ENCODE peak calls at places on chromosome 14, in five cellular contexts. G, S, H, Y and F are unnamed samples. For H3F3A, the result is how much of the 10 kb centered on the place peaks cover.

GRCh38 chr14:60093088-60093487 is 1.4 kb downstream of the PCNX4 start:
- DNase-seq in G (peak), S (no peak), H (no peak), Y (no peak), F (no peak)

GRCh38 chr14:52338282-52338681 is 24.2 kb downstream of the PTGER2 start:
- DNase-seq in G (peak), S (no peak), H (no peak), Y (no peak), F (no peak)

GRCh38 chr14:94390372-94391086 is 2.1 kb upstream of the SERPINA1 start:
- DNase-seq in G (no peak), S (no peak), H (no peak), Y (no peak), F (no peak)

GRCh38 chr14:106083082-106083481 is 556.7 kb downstream of the TMEM121 start:
- DNase-seq in G (no peak), S (no peak), H (no peak), Y (no peak), F (no peak)

GRCh38 chr14:23094666-23095195 is at the start of gene ACIN1:
- DNase-seq in G (peak), S (peak), H (peak), Y (peak), F (peak)

GRCh38 chr14:94481468-94482131 is 5.6 kb upstream of the SERPINA9 start:
- DNase-seq in G (peak), S (no peak), H (no peak), Y (no peak), F (no peak)

GRCh38 chr14:27389402-27389801 is 791.6 kb upstream of the NOVA1 start:
- DNase-seq in G (no peak), S (no peak), H (no peak), Y (no peak), F (no peak)

GRCh38 chr14:24952851-24953666 is 96.9 kb downstream of the STXBP6 start:
- DNase-seq in G (no peak), S (peak), H (no peak), Y (peak), F (no peak)

GRCh38 chr14:61460853-61461611 is 139.7 kb downstream of the PRKCH start:
- DNase-seq in G (peak), S (no peak), H (peak), Y (no peak), F (peak)

GRCh38 chr14:96484391-96484790 is 17.8 kb upstream of the PAPOLA start:
- DNase-seq in G (no peak), S (no peak), H (no peak), Y (no peak), F (no peak)

GRCh38 chr14:50741571-50741970 is 73.5 kb upstream of the SAV1 start:
- DNase-seq in G (peak), S (no peak), H (peak), Y (no peak), F (peak)

GRCh38 chr14:104107611-104108569 is 22.4 kb downstream of the ASPG start:
- DNase-seq in G (peak), S (no peak), H (no peak), Y (peak), F (no peak)

GRCh38 chr14:61103541-61104339 is 122.7 kb downstream of the SLC38A6 start:
- DNase-seq in G (peak), S (peak), H (peak), Y (peak), F (no peak)

GRCh38 chr14:75238728-75239455 is 39.7 kb upstream of the FOS start:
- DNase-seq in G (no peak), S (peak), H (no peak), Y (no peak), F (no peak)

GRCh38 chr14:50937325-50937724 is 7.0 kb downstream of the PYGL start:
- DNase-seq in G (peak), S (no peak), H (peak), Y (no peak), F (no peak)

GRCh38 chr14:104893435-104894207 is 28.6 kb downstream of the CEP170B start:
- DNase-seq in G (no peak), S (no peak), H (no peak), Y (no peak), F (peak)

GRCh38 chr14:79009286-79009685 is 839.1 kb downstream of the NRXN3 start:
- DNase-seq in G (no peak), S (no peak), H (no peak), Y (no peak), F (no peak)

GRCh38 chr14:64324461-64325255 is 30.5 kb upstream of the ESR2 start:
- DNase-seq in G (peak), S (no peak), H (peak), Y (no peak), F (no peak)

GRCh38 chr14:61034416-61035100 is 53.5 kb downstream of the SLC38A6 start:
- DNase-seq in G (no peak), S (no peak), H (no peak), Y (no peak), F (peak)

GRCh38 chr14:37185670-37186069 is 12.1 kb upstream of the MIPOL1 start:
- DNase-seq in G (no peak), S (no peak), H (no peak), Y (no peak), F (no peak)

GRCh38 chr14:56195727-56196126 is 77.5 kb downstream of the PELI2 start:
- DNase-seq in G (peak), S (no peak), H (no peak), Y (no peak), F (peak)

GRCh38 chr14:71261206-71261605 is 353.9 kb downstream of the PCNX1 start:
- DNase-seq in G (peak), S (no peak), H (no peak), Y (no peak), F (no peak)

GRCh38 chr14:50775357-50775756 is 55.6 kb downstream of the NIN start:
- DNase-seq in G (peak), S (no peak), H (peak), Y (no peak), F (no peak)

GRCh38 chr14:89650077-89650978 is 233.3 kb upstream of the FOXN3 start:
- DNase-seq in G (no peak), S (no peak), H (no peak), Y (no peak), F (no peak)

GRCh38 chr14:28375295-28375694 is 391.3 kb upstream of the FOXG1 start:
- DNase-seq in G (no peak), S (peak), H (no peak), Y (peak), F (peak)

GRCh38 chr14:71651228-71651627 is 281.0 kb upstream of the RGS6 start:
- DNase-seq in G (peak), S (no peak), H (no peak), Y (no peak), F (no peak)

GRCh38 chr14:73752297-73752992 is 38.3 kb upstream of the PNMA1 start:
- DNase-seq in G (peak), S (peak), H (peak), Y (peak), F (no peak)

GRCh38 chr14:101812071-101812470 is 50.6 kb downstream of the PPP2R5C start:
- DNase-seq in G (no peak), S (no peak), H (no peak), Y (no peak), F (no peak)
- H3F3A ChIP-seq in G (under half), S (under half), H (under half), Y (under half), F (under half)

GRCh38 chr14:68268719-68269118 is 449.1 kb downstream of the RAD51B start:
- DNase-seq in G (no peak), S (no peak), H (no peak), Y (no peak), F (no peak)

GRCh38 chr14:68269136-68269535 is 449.6 kb downstream of the RAD51B start:
- DNase-seq in G (peak), S (no peak), H (no peak), Y (no peak), F (no peak)

GRCh38 chr14:68268197-68268596 is 448.6 kb downstream of the RAD51B start:
- DNase-seq in G (no peak), S (no peak), H (no peak), Y (no peak), F (peak)

GRCh38 chr14:68271996-68272395 is 452.4 kb downstream of the RAD51B start:
- DNase-seq in G (no peak), S (no peak), H (no peak), Y (no peak), F (no peak)

GRCh38 chr14:68270342-68270741 is 450.8 kb downstream of the RAD51B start:
- DNase-seq in G (no peak), S (no peak), H (no peak), Y (no peak), F (no peak)
- H3F3A ChIP-seq in G (under half), S (under half), H (under half), Y (under half), F (under half)

GRCh38 chr14:81474685-81475324 is 58.8 kb downstream of the SEL1L start:
- DNase-seq in G (no peak), S (no peak), H (no peak), Y (no peak), F (peak)
- H3F3A ChIP-seq in G (under half), S (under half), H (under half), Y (under half), F (half or more)

GRCh38 chr14:100065942-100066574 is 836 bp downstream of the EVL start:
- DNase-seq in G (no peak), S (no peak), H (no peak), Y (no peak), F (no peak)

GRCh38 chr14:100066984-100067383 is 1.8 kb downstream of the EVL start:
- DNase-seq in G (no peak), S (no peak), H (no peak), Y (no peak), F (no peak)

GRCh38 chr14:100063314-100063941 is 1.8 kb upstream of the EVL start:
- DNase-seq in G (no peak), S (no peak), H (no peak), Y (no peak), F (no peak)

GRCh38 chr14:100067481-100067880 is 2.3 kb downstream of the EVL start:
- DNase-seq in G (no peak), S (no peak), H (no peak), Y (no peak), F (no peak)

DNA sequence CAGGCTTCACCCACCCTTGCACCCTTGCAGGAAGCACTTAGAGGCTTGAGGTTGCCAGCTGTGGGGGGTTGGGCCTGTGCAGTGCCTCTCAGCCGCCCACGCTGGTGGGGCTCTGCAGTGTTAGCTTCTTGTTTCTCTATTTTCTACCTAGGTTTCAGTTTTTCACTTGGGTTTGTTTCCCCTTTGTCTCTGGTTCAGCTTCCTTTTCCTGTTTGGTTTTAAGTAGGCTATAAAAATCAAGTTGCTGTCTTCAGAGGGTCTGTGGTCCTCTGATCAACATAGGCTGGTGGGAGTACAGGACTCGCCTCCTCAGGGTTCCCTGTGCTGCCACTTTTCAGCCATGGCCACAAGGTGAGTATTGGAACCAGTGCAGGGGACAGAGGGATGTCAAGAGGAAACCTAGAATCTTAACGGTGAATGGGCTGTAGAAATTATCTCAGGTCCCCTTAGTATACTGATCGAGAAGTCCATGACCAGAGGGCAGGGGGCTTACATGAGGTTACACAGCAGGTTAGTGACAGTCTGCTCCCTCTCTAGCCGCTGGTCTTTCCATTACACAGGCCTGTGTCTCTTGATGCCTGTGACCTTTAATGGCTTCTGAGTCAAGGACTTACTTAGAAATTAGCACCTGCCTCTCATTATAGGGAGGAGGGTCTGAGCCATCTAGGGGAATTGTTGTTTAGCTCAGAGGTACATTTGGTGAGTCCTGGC is at the start of gene EVL:
- DNase-seq in G (no peak), S (no peak), H (no peak), Y (no peak), F (peak)
- H3F3A ChIP-seq in G (under half), S (under half), H (under half), Y (under half), F (under half)

GRCh38 chr14:91456283-91456682 is 38.7 kb upstream of the CCDC88C start:
- DNase-seq in G (no peak), S (no peak), H (no peak), Y (no peak), F (no peak)

GRCh38 chr14:91454155-91454554 is 36.5 kb upstream of the CCDC88C start:
- DNase-seq in G (no peak), S (no peak), H (no peak), Y (no peak), F (no peak)

GRCh38 chr14:91454580-91454979 is 37.0 kb upstream of the CCDC88C start:
- DNase-seq in G (no peak), S (no peak), H (no peak), Y (no peak), F (no peak)

GRCh38 chr14:91453744-91454143 is 36.1 kb upstream of the CCDC88C start:
- DNase-seq in G (no peak), S (no peak), H (no peak), Y (no peak), F (no peak)

DNA sequence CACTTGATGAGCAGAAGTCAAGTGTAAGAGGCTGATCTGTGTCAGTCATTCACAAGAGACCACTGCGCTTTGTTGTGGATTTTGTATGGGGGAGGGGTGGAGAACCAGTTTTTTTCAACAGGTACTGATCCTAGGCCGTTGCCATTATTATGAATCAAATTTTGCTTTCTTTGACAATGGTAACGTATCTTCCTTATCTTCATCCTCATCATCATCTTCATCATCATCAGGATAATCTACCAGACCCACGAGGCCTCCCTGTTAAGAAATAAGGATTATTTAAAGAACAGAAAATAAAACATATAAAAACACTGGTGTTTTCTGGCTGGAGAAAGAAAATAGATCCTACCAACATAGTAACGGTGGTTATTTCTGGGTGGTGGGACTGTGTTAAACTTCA is 41.0 kb upstream of the CCDC88C start:
- DNase-seq in G (no peak), S (no peak), H (no peak), Y (no peak), F (no peak)
- H3F3A ChIP-seq in G (under half), S (half or more), H (under half), Y (under half), F (under half)

DNA sequence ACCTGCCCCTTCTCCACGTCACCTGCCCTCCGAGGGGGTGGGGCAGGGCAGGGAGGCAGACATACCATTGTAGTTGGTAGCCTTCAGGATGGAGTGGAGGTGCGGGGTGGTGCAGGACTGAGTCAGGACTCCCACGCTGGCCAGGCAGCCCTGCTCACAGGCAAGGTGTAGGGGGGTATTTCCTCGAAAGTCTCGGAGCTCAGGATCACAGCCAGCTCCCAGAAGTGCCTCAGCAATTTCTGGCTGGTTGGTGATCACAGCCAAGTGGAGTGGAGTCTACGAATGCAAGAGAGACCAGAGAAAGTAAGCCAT is 1.5 kb downstream of the NFKBIA start:
- DNase-seq in G (peak), S (no peak), H (no peak), Y (no peak), F (no peak)
- H3F3A ChIP-seq in G (half or more), S (under half), H (half or more), Y (under half), F (under half)

GRCh38 chr14:39179042-39179441 is 4.0 kb downstream of the PNN start:
- DNase-seq in G (no peak), S (no peak), H (no peak), Y (no peak), F (no peak)

GRCh38 chr14:39180553-39180952 is 5.5 kb downstream of the PNN start:
- DNase-seq in G (no peak), S (no peak), H (no peak), Y (no peak), F (no peak)

GRCh38 chr14:39182770-39183684 is 8.0 kb downstream of the PNN start:
- DNase-seq in G (no peak), S (no peak), H (no peak), Y (no peak), F (no peak)

GRCh38 chr14:39181026-39181692 is 6.1 kb downstream of the PNN start:
- DNase-seq in G (peak), S (no peak), H (no peak), Y (no peak), F (no peak)

GRCh38 chr14:39181693-39182047 is 6.6 kb downstream of the PNN start:
- DNase-seq in G (no peak), S (no peak), H (no peak), Y (no peak), F (no peak)
- H3F3A ChIP-seq in G (half or more), S (half or more), H (half or more), Y (under half), F (under half)

GRCh38 chr14:29558516-29558915 is 369.1 kb downstream of the PRKD1 start:
- DNase-seq in G (peak), S (no peak), H (no peak), Y (no peak), F (no peak)

GRCh38 chr14:29553427-29553826 is 374.2 kb downstream of the PRKD1 start:
- DNase-seq in G (no peak), S (no peak), H (no peak), Y (no peak), F (no peak)

GRCh38 chr14:29548948-29549370 is 378.7 kb downstream of the PRKD1 start:
- DNase-seq in G (peak), S (peak), H (no peak), Y (peak), F (peak)

DNA sequence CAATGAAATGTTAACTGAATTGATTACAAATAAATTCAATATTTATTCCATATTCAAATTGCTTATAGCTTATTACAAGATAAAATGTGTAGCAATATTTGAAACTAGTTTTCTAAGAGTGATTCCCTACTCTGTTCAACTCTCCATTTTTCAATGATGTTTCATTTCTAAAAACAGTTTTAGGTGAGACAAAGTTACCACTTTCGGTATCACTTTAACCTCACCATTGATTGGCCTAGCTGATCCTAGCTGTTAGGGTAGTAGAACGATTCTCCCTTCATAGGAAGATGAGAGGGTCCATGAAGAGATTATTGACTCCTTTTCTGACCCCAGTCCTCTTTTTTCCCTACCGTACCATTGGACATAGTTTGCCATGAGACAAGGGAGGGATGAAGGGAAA is 373.3 kb downstream of the PRKD1 start:
- DNase-seq in G (no peak), S (no peak), H (no peak), Y (no peak), F (peak)
- H3F3A ChIP-seq in G (under half), S (under half), H (under half), Y (under half), F (under half)